ENCODE peak calls at places on chromosomes 4 and X, in four cellular contexts. W, Q, L and P are unnamed samples.

GRCh38 chr4:76282941-76283689 is 23.4 kb upstream of the STBD1 start:
- DNase-seq in Q (no peak), L (no peak), W (no peak), P (no peak)

GRCh38 chrX:74420194-74421035 is 878 bp upstream of the SLC16A2 start:
- DNase-seq in W (peak), Q (peak), L (peak), P (peak)

GRCh38 chr4:99430106-99430505 is 5.0 kb downstream of the ADH7 start:
- DNase-seq in W (no peak), Q (no peak), L (no peak), P (no peak)

GRCh38 chr4:6674500-6675149 is 19.1 kb upstream of the S100P start:
- DNase-seq in L (peak), W (no peak), Q (no peak), P (peak)

GRCh38 chr4:37670249-37670648 is 15.9 kb downstream of the RELL1 start:
- DNase-seq in W (no peak), L (no peak), Q (no peak), P (no peak)

GRCh38 chrX:45070116-45071007 is 130.3 kb downstream of the DIPK2B start:
- DNase-seq in Q (peak), W (peak), L (peak), P (no peak)

GRCh38 chrX:39165185-39165584 is 363.9 kb downstream of the MID1IP1 start:
- DNase-seq in Q (no peak), L (no peak), W (no peak), P (no peak)

GRCh38 chr4:151962138-151962845 is 201.5 kb upstream of the GATB start:
- DNase-seq in Q (no peak), W (no peak), L (no peak), P (no peak)

GRCh38 chrX:155056877-155057792 is 13.8 kb downstream of the CMC4 start:
- DNase-seq in W (peak), Q (peak), L (peak), P (peak)

GRCh38 chr4:159017323-159018036 is 85.4 kb upstream of the RAPGEF2 start:
- DNase-seq in L (no peak), W (no peak), Q (no peak), P (no peak)

GRCh38 chr4:119337010-119337409 is 15.1 kb upstream of the FABP2 start:
- DNase-seq in W (no peak), Q (no peak), L (no peak), P (no peak)

GRCh38 chr4:88244821-88245579 is 39.4 kb downstream of the PPM1K start:
- DNase-seq in W (no peak), L (no peak), Q (no peak), P (no peak)

GRCh38 chr4:146442801-146443200 is 78.9 kb downstream of the SLC10A7 start:
- DNase-seq in Q (no peak), W (no peak), L (no peak), P (no peak)

GRCh38 chrX:45187731-45188130 is 12.9 kb downstream of the DIPK2B start:
- DNase-seq in W (no peak), L (no peak), Q (no peak), P (no peak)

GRCh38 chr4:82890602-82890912 is 396 bp downstream of the SEC31A start:
- DNase-seq in L (no peak), Q (peak), W (no peak), P (no peak)

GRCh38 chr4:98298022-98298421 is 36.8 kb downstream of the RAP1GDS1 start:
- DNase-seq in L (no peak), W (no peak), Q (no peak), P (no peak)

GRCh38 chr4:74397748-74398426 is 32.9 kb downstream of the EREG start:
- DNase-seq in L (no peak), Q (no peak), W (no peak), P (no peak)

GRCh38 chr4:175905939-175906338 is 93.9 kb upstream of the GPM6A start:
- DNase-seq in Q (no peak), W (no peak), L (no peak), P (no peak)

GRCh38 chrX:23505531-23506303 is 161.6 kb upstream of the PRDX4 start:
- DNase-seq in L (no peak), W (no peak), Q (no peak), P (no peak)

GRCh38 chr4:83387922-83388676 is 53.5 kb upstream of the HPSE start:
- DNase-seq in L (no peak), W (no peak), Q (no peak), P (no peak)

GRCh38 chr4:27082786-27083185 is 222.1 kb downstream of the STIM2 start:
- DNase-seq in W (no peak), Q (no peak), L (no peak), P (no peak)

GRCh38 chr4:13445841-13446790 is 38.0 kb downstream of the RAB28 start:
- DNase-seq in Q (no peak), W (no peak), L (no peak), P (no peak)

GRCh38 chr4:169185133-169185956 is 85.4 kb downstream of the SH3RF1 start:
- DNase-seq in Q (no peak), W (no peak), L (no peak), P (no peak)

GRCh38 chrX:103529550-103529949 is 10.3 kb upstream of the RAB40A start:
- DNase-seq in Q (no peak), W (no peak), L (no peak), P (no peak)

GRCh38 chr4:102339018-102339417 is 6.3 kb downstream of the SLC39A8 start:
- DNase-seq in Q (no peak), L (no peak), W (no peak), P (no peak)

GRCh38 chr4:99857302-99857701 is 36.9 kb downstream of the LAMTOR3 start:
- DNase-seq in L (no peak), W (no peak), Q (no peak), P (no peak)

GRCh38 chr4:4801013-4801412 is 58.5 kb upstream of the MSX1 start:
- DNase-seq in L (no peak), W (no peak), Q (no peak), P (no peak)

GRCh38 chr4:29805245-29805644 is 914.9 kb upstream of the PCDH7 start:
- DNase-seq in L (no peak), Q (no peak), W (no peak), P (no peak)

GRCh38 chr4:186032259-186032658 is 36.7 kb upstream of the TLR3 start:
- DNase-seq in W (no peak), L (no peak), Q (no peak), P (no peak)

GRCh38 chrX:15114865-15115566 is 154.9 kb downstream of the ASB9 start:
- DNase-seq in L (no peak), Q (no peak), W (no peak), P (no peak)

GRCh38 chr4:52312722-52313121 is 261.6 kb downstream of the SPATA18 start:
- DNase-seq in W (no peak), L (no peak), Q (no peak), P (no peak)

GRCh38 chr4:133149932-133150642 is 993 bp downstream of the PCDH10 start:
- DNase-seq in Q (no peak), W (no peak), L (no peak), P (no peak)

GRCh38 chr4:12375805-12376204 is 947.1 kb upstream of the HS3ST1 start:
- DNase-seq in W (no peak), Q (no peak), L (no peak), P (no peak)
- TF ChIP-seq EP300 in W (no peak), Q (no peak), L (no peak), P (no peak)

DNA sequence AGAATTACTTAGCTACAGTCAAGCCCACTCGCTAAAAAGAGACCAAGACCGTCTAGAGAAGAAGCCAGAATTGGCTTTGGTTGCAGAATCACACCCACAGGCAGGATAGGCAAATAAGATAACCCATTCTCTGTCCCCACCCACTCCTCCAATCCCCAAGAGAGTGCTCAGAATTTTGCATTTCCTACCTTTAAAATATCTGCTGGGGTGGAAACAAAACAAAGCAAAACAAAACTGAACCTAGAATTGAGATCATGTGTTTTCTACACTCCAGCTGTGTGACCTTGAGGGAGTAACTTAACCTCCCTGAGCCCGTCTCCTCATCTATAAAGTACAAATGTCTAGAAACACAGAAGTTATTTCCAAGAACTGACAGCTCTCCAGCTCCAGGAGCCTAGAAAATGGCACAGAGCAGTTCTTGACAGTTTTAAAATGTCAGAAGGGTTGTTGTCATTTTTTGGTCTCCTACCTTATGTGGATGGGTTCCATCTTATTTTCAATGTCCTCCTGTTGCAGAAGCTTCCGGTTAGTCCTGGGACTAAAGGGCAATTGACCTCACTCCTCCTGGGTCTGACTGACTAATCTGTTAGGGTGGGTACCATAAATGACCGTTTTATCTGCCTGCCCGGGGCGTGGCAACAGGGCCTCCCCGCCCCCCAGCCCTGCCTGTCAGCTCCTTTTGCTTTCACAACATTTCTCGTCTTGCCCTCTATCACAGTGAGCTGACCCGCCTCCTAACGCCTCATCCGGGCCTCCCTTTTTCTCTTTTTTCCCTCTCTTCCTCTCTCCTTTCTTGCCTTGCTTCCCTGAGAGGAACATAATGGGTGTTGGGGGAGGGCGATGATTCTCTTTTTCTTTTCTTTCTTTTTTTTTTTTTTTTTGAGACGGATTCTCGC is 114.0 kb downstream of the RBM47 start:
- DNase-seq in W (no peak), Q (peak), L (no peak), P (peak)
- TF ChIP-seq EP300 in W (no peak), Q (no peak), L (no peak), P (no peak)

DNA sequence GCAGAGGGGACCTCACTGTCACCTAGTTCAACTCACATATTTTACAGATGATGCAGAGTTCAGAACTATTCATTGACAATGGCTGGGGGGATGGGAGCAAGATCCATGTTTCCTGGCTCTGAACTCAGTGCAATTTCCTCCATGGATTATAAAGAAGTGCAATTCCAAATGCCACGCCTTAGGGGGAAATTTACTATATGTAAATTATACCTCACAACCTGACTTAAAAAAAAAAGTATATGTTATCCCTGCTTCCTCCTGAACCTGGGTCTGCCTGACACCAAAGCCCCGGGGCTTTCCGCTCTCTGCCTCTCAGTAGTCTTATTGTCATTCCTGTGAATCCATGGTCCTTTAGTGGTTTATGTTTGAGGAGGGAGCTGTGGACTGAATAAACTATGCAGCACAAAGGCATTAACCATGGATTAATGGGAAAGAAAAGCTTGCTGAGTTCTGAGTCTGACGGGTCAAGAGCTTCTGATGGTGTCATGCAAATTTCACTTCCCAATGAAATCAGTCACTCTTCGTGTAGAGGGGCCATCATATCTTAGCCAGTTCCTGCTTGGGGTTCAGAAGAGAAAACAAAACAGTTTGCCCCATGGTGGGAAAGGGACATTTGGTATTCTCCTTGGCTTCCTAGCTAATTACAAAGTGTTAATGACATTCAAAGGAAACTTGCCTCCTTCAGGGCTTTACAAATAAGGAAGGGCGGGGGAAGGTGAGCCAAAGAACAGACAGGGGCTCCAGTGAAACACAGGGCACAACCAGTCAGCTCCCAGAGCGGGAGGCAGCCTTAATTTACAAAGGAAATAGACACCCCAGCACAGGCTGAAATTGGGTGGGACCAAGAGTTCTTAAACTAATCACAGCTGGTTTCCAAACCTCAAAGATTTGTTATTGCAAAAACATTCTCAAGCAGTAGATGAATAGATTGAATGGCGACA is 14.3 kb downstream of the FAM9C start:
- DNase-seq in W (no peak), L (no peak), Q (no peak), P (no peak)
- TF ChIP-seq EP300 in W (no peak), L (no peak), Q (no peak), P (no peak)

GRCh38 chr4:154004859-154005520 is 216.1 kb upstream of the SFRP2 start:
- DNase-seq in L (no peak), Q (no peak), W (peak), P (no peak)
- TF ChIP-seq EP300 in L (no peak), Q (no peak), W (peak), P (no peak)

DNA sequence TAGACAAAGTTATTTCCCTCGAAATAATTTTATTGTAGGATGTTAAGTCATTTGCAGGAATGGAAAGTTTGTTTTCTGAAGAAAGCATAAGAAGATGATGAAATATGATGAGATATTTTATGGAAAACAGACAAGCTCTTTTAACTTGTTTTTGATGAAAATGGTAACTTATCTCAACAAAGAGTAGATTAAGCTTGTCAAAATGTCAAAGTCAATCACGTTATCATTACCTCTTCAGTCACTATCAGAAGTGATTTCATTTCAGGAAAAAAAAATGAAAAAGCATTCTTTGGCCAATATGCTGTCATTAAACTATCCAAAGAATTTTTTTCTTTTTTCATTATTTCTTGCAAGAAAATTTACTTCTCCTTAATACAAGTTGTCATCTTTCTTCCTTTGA is 221.0 kb upstream of the ANKRD50 start:
- DNase-seq in W (no peak), Q (no peak), L (no peak), P (no peak)
- TF ChIP-seq EP300 in W (no peak), Q (no peak), L (no peak), P (no peak)

GRCh38 chr4:44674471-44674870 is 3.7 kb upstream of the GUF1 start:
- DNase-seq in L (no peak), W (no peak), Q (no peak), P (no peak)

GRCh38 chr4:44679060-44679459 is 840 bp downstream of the GUF1 start:
- DNase-seq in Q (no peak), L (no peak), W (no peak), P (no peak)

GRCh38 chr4:44678094-44679023 is at the start of gene GUF1:
- DNase-seq in W (peak), Q (peak), L (peak), P (peak)
- TF ChIP-seq EP300 in W (peak), Q (no peak), L (no peak), P (no peak)

GRCh38 chr4:54657556-54658313 is at the start of gene KIT:
- DNase-seq in W (no peak), L (peak), Q (no peak), P (peak)
- TF ChIP-seq EP300 in W (no peak), L (no peak), Q (no peak), P (no peak)

GRCh38 chr4:174071591-174071990 is 211.9 kb downstream of the FBXO8 start:
- DNase-seq in L (no peak), Q (no peak), W (no peak), P (no peak)

GRCh38 chr4:174066806-174067205 is 216.7 kb downstream of the FBXO8 start:
- DNase-seq in W (no peak), Q (no peak), L (no peak), P (no peak)

GRCh38 chr4:174069848-174070330 is 213.6 kb downstream of the FBXO8 start:
- DNase-seq in W (no peak), Q (no peak), L (peak), P (no peak)
- TF ChIP-seq EP300 in W (no peak), Q (no peak), L (peak), P (no peak)